ENCODE peak calls at places on chromosomes 11 and 22, in four cellular contexts. K is H54, R is A549, V is H1. N is an unnamed sample.

GRCh38 chr22:20213833-20214708 is 54.0 kb downstream of the RTN4R start:
- DNase-seq in K (no peak), R (no peak), V (no peak), N (no peak)

GRCh38 chr11:118321386-118322082 is 17.0 kb downstream of the CD3E start:
- DNase-seq in K (no peak), R (no peak), V (no peak), N (no peak)

GRCh38 chr11:108895579-108896480 is 231.0 kb downstream of the DDX10 start:
- DNase-seq in K (no peak), R (peak; percentile 61), V (no peak), N (no peak)

GRCh38 chr22:26812731-26813130 is 155.3 kb downstream of the MIAT start:
- DNase-seq in K (no peak), R (no peak), V (no peak), N (no peak)

GRCh38 chr22:41780714-41781507 is 19.6 kb upstream of the CCDC134 start:
- DNase-seq in K (no peak), R (no peak), V (no peak), N (peak; percentile 70)

GRCh38 chr22:39010946-39011625 is 3.0 kb upstream of the APOBEC3C start:
- DNase-seq in K (no peak), R (no peak), V (no peak), N (no peak)

GRCh38 chr22:46763051-46763705 is 728 bp downstream of the TBC1D22A start:
- DNase-seq in K (no peak), R (no peak), V (no peak), N (no peak)

GRCh38 chr22:37758698-37759097 is 49.0 kb upstream of the GCAT start:
- DNase-seq in K (no peak), R (no peak), V (no peak), N (no peak)

GRCh38 chr11:105219269-105219668 is 79.7 kb upstream of the CARD18 start:
- DNase-seq in K (no peak), R (no peak), V (peak; percentile 52), N (no peak)

GRCh38 chr11:123469586-123469985 is 39.5 kb downstream of the GRAMD1B start:
- DNase-seq in K (no peak), R (no peak), V (no peak), N (no peak)

GRCh38 chr11:61888043-61888442 is 3.3 kb downstream of the FADS3 start:
- DNase-seq in K (peak; percentile 96), R (peak; percentile 70), V (no peak), N (no peak)

GRCh38 chr11:19316434-19316833 is 75.7 kb upstream of the E2F8 start:
- DNase-seq in K (no peak), R (no peak), V (no peak), N (no peak)

GRCh38 chr11:45180158-45180887 is 33.9 kb downstream of the PRDM11 start:
- DNase-seq in K (peak; percentile 84), R (peak; percentile 60), V (peak; percentile 81), N (no peak)

GRCh38 chr11:115660072-115660805 is 156.0 kb upstream of the CADM1 start:
- DNase-seq in K (no peak), R (no peak), V (peak; percentile 53), N (no peak)

GRCh38 chr22:40030026-40030756 is 35.4 kb downstream of the FAM83F start:
- DNase-seq in K (no peak), R (no peak), V (no peak), N (no peak)

GRCh38 chr11:19311306-19312030 is 70.7 kb upstream of the E2F8 start:
- DNase-seq in K (peak; percentile 57), R (peak; percentile 51), V (peak; percentile 89), N (no peak)

GRCh38 chr22:40178417-40179409 is 988 bp downstream of the TNRC6B start:
- DNase-seq in K (no peak), R (no peak), V (no peak), N (no peak)

GRCh38 chr22:28053871-28054621 is 135.0 kb upstream of the PITPNB start:
- DNase-seq in K (no peak), R (no peak), V (no peak), N (no peak)

GRCh38 chr11:74720596-74721478 is 10.4 kb downstream of the CHRDL2 start:
- DNase-seq in K (no peak), R (no peak), V (no peak), N (no peak)

GRCh38 chr11:47443028-47443700 is 5.8 kb downstream of the RAPSN start:
- DNase-seq in K (no peak), R (peak; percentile 43), V (no peak), N (no peak)

GRCh38 chr11:111476961-111477360 is 35.2 kb downstream of the BTG4 start:
- DNase-seq in K (no peak), R (no peak), V (no peak), N (no peak)

GRCh38 chr22:50051930-50052329 is 6.2 kb downstream of the TTLL8 start:
- DNase-seq in K (no peak), R (no peak), V (no peak), N (no peak)

GRCh38 chr11:31817054-31817620 is 6.0 kb upstream of the PAX6 start:
- DNase-seq in K (no peak), R (no peak), V (peak; percentile 64), N (no peak)

GRCh38 chr11:73275381-73275750 is 3.2 kb downstream of the P2RY6 start:
- DNase-seq in K (no peak), R (no peak), V (no peak), N (no peak)

GRCh38 chr11:66727282-66727882 is 1.6 kb downstream of the SPTBN2 start:
- DNase-seq in K (no peak), R (peak; percentile 23), V (peak; percentile 71), N (no peak)
- TF ChIP-seq POLR2A in K (no peak), R (peak; percentile 37), V (no peak), N (no peak)

GRCh38 chr11:65505434-65506315 is 6.8 kb downstream of the MALAT1 start:
- DNase-seq in K (no peak), R (peak; percentile 44), V (no peak), N (no peak)

GRCh38 chr11:65503923-65504670 is 5.3 kb downstream of the MALAT1 start:
- DNase-seq in K (no peak), R (peak; percentile 70), V (no peak), N (no peak)

GRCh38 chr11:65506316-65506769 is 7.5 kb downstream of the MALAT1 start:
- DNase-seq in K (no peak), R (no peak), V (no peak), N (no peak)

GRCh38 chr11:65504671-65505433 is 6.0 kb downstream of the MALAT1 start:
- DNase-seq in K (no peak), R (peak; percentile 54), V (no peak), N (no peak)

DNA sequence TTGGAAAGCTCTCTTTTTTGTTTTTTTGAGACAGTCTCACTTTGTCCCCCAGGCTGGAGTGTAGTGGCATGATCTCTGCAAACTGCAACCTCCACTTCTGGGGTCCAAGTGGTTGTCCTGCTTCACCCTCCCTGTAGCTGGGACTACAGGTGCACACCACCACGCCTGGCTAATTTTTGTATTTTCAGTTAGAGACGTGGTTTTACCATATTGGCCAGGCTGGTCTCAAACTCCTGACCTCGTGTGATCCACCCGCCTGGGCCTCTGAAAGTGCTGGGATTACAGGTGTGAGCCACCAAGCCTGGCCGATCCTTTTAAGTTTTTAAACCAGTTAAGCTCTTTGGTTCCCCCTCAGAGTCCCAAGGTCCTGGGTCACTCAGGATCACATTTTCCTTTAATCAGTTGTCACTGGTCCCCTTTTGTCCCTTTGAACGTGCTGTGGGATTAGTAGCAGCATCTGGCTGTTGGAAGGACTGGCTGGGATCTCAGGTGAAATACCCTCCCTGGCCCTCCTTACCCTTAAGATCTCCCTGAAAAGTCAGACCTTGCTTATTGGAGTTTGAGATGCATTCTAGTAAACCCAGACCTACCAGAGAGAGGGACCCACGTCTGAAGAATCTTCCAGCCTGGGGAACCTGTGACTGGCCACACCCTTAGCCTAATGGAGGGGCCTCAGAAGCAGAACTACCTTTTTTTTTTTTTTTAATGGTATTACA is 8.1 kb downstream of the MALAT1 start:
- DNase-seq in K (no peak), R (no peak), V (peak; percentile 63), N (no peak)
- TF ChIP-seq POLR2A in K (peak; percentile 53), R (peak; percentile 20), V (peak; percentile 71), N (peak; percentile 55)

DNA sequence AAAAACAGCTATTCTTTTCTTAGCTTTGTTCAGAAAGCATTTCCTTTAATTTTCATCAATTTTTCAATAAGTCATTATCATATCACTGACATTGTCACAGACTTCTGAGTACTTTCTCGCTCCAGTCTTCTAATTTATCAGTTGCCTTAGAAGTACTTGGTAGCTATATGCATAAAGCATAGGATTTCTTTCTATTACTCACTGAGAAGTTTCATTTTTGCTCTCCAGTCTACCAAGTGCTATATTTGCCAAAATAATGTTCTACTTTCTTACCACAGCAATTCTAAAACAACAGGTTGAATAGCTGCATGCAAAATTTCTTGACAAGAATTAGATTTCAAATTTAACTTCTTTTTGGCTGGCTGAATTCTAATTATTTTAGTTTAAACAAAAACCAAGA is 116.3 kb downstream of the STK33 start:
- DNase-seq in K (no peak), R (no peak), V (no peak), N (no peak)
- TF ChIP-seq POLR2A in K (no peak), R (no peak), V (no peak), N (no peak)

DNA sequence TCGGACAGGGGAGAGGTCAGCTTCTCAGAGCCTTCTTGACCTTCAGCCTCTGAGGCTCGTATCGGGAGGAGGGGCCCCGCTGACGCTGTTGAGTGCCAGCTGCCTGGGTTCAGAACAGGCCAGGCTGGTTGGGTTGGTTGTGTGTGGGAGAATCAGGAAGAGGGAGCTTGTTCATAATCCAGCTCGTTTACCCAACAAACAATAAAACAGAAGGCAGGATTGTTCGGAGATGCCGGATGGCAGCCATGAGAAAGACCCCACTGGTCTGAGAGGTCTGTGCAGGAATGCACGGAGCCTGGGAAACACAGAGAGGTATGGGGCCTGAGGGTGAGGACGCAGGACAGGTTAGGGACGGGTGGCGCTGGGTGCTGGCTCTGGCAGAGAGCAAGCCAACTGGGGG is 31.6 kb upstream of the SHANK2 start:
- DNase-seq in K (no peak), R (no peak), V (no peak), N (no peak)
- TF ChIP-seq POLR2A in K (no peak), R (no peak), V (no peak), N (no peak)

GRCh38 chr11:65440831-65441499 is 18.4 kb downstream of the NEAT1 start:
- DNase-seq in K (no peak), R (peak; percentile 38), V (no peak), N (no peak)
- TF ChIP-seq POLR2A in K (no peak), R (no peak), V (no peak), N (no peak)

GRCh38 chr11:10489444-10489785 is 34.4 kb downstream of the AMPD3 start:
- DNase-seq in K (no peak), R (no peak), V (no peak), N (no peak)

GRCh38 chr11:10488581-10489443 is 33.7 kb downstream of the AMPD3 start:
- DNase-seq in K (no peak), R (no peak), V (no peak), N (peak; percentile 17)

GRCh38 chr11:10486161-10486840 is 31.2 kb downstream of the AMPD3 start:
- DNase-seq in K (no peak), R (no peak), V (no peak), N (no peak)

GRCh38 chr11:10487002-10487647 is 32.1 kb downstream of the AMPD3 start:
- DNase-seq in K (no peak), R (no peak), V (no peak), N (no peak)

DNA sequence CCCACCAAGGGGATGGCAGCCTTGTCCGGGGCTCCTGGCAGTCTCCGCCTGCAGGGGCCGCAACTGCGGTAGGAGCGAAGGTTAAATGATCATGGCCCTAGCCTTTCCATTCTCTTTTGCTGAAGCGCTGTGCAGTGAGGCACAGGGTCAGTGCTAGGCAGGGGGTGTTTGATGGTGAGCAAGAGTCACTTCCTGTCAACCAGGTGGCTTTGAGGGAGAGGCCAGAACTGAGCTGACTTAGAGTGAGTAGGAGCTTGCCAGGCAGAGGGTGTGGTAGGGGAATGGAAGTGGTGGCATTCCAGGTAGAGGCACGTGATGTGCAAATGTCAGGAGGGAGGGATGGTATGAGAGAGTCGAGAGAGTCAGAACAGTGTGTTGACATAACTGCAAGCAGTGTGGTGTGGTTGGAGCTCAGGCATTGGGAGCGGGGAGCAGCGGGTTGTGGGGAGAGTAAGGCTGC is 33.1 kb downstream of the AMPD3 start:
- DNase-seq in K (peak; percentile 50), R (peak; percentile 18), V (peak; percentile 43), N (no peak)
- TF ChIP-seq POLR2A in K (no peak), R (no peak), V (no peak), N (no peak)